ENCODE peak calls at places on chromosomes 6 and 20, in five cellular contexts. T is AG08395; S is Panc1; Q is T follicular helper cell; N is activated naive CD4-positive, alpha-beta T cell. D is an unnamed sample.

GRCh38 chr6:168884646-168885086 is 369.0 kb downstream of the THBS2 start:
- DNase-seq in T (peak), S (no peak), Q (peak), N (peak), D (peak)

GRCh38 chr6:37490466-37491015 is 9.2 kb downstream of the CCDC167 start:
- DNase-seq in T (no peak), S (no peak), Q (no peak), N (no peak), D (no peak)

GRCh38 chr20:50628326-50628725 is 63.0 kb downstream of the RIPOR3 start:
- DNase-seq in T (no peak), S (no peak), Q (no peak), N (no peak), D (no peak)

GRCh38 chr6:125526007-125526720 is 223.3 kb upstream of the HEY2 start:
- DNase-seq in T (no peak), S (no peak), Q (no peak), N (no peak), D (no peak)

GRCh38 chr6:44512868-44513641 is 125.5 kb downstream of the CDC5L start:
- DNase-seq in T (no peak), S (no peak), Q (no peak), N (no peak), D (no peak)

GRCh38 chr6:11822346-11822745 is 43.7 kb upstream of the ADTRP start:
- DNase-seq in T (no peak), S (no peak), Q (no peak), N (no peak), D (peak)

GRCh38 chr6:37552267-37552666 is 52.6 kb upstream of the CCDC167 start:
- DNase-seq in T (no peak), S (no peak), Q (no peak), N (no peak), D (no peak)

GRCh38 chr20:41639630-41640029 is 21.5 kb upstream of the CHD6 start:
- DNase-seq in T (no peak), S (no peak), Q (no peak), N (no peak), D (no peak)

GRCh38 chr20:32483351-32484220 is 101.5 kb downstream of the NOL4L start:
- DNase-seq in T (peak), S (no peak), Q (peak), N (peak), D (no peak)

GRCh38 chr6:166707045-166707444 is 80.0 kb upstream of the RPS6KA2 start:
- DNase-seq in T (no peak), S (no peak), Q (no peak), N (no peak), D (no peak)

GRCh38 chr20:652611-653109 is 340 bp downstream of the SRXN1 start:
- DNase-seq in T (no peak), S (no peak), Q (no peak), N (no peak), D (no peak)

GRCh38 chr6:26012061-26012460 is 49.5 kb downstream of the TRIM38 start:
- DNase-seq in T (no peak), S (no peak), Q (no peak), N (no peak), D (no peak)

GRCh38 chr20:46850896-46851295 is 43.7 kb upstream of the EYA2 start:
- DNase-seq in T (no peak), S (no peak), Q (no peak), N (no peak), D (no peak)

GRCh38 chr6:90038951-90039653 is 144.8 kb downstream of the GJA10 start:
- DNase-seq in T (no peak), S (no peak), Q (no peak), N (no peak), D (no peak)

GRCh38 chr6:63347599-63347998 is 27.8 kb upstream of the LGSN start:
- DNase-seq in T (peak), S (peak), Q (no peak), N (no peak), D (no peak)

GRCh38 chr6:144639654-144640053 is 354.5 kb downstream of the UTRN start:
- DNase-seq in T (no peak), S (no peak), Q (no peak), N (no peak), D (no peak)

GRCh38 chr6:12343440-12344162 is 53.4 kb downstream of the EDN1 start:
- DNase-seq in T (no peak), S (no peak), Q (no peak), N (no peak), D (no peak)